ENCODE peak calls at places on chromosomes 2 and 18, in nine cellular contexts. One of them, this sample, is unnamed.

GRCh38 chr18:9094307-9095226 is 7.9 kb upstream of the NDUFV2 start:
- DNase-seq in PC-3: peak; percentile 84
- DNase-seq in HCT116: no peak
- DNase-seq in MM.1S: no peak
- DNase-seq in GM23248: peak; percentile 82
- DNase-seq in SK-N-SH: no peak
- DNase-seq in OCI-LY7: no peak
- DNase-seq in GM23338: no peak
- DNase-seq in hepatocyte: peak; percentile 27
- DNase-seq in this sample: no peak

GRCh38 chr2:181305151-181306123 is 151.7 kb upstream of the ITGA4 start:
- DNase-seq in GM23248: peak; percentile 15
- DNase-seq in HCT116: no peak
- DNase-seq in SK-N-SH: no peak
- DNase-seq in OCI-LY7: peak; percentile 93
- DNase-seq in PC-3: no peak
- DNase-seq in hepatocyte: peak; percentile 6
- DNase-seq in GM23338: peak; percentile 25
- DNase-seq in MM.1S: peak; percentile 98
- DNase-seq in this sample: no peak

GRCh38 chr2:8607591-8607990 is 74.3 kb upstream of the ID2 start:
- DNase-seq in HCT116: no peak
- DNase-seq in PC-3: peak; percentile 68
- DNase-seq in SK-N-SH: no peak
- DNase-seq in OCI-LY7: no peak
- DNase-seq in GM23248: peak; percentile 81
- DNase-seq in GM23338: no peak
- DNase-seq in hepatocyte: no peak
- DNase-seq in MM.1S: no peak
- DNase-seq in this sample: no peak

GRCh38 chr18:23784811-23785245 is 95.6 kb downstream of the LAMA3 start:
- DNase-seq in hepatocyte: no peak
- DNase-seq in HCT116: no peak
- DNase-seq in GM23338: no peak
- DNase-seq in OCI-LY7: no peak
- DNase-seq in PC-3: no peak
- DNase-seq in GM23248: peak; percentile 86
- DNase-seq in SK-N-SH: no peak
- DNase-seq in MM.1S: no peak
- DNase-seq in this sample: no peak

GRCh38 chr2:99421469-99421868 is 68.3 kb downstream of the REV1 start:
- DNase-seq in hepatocyte: no peak
- DNase-seq in MM.1S: no peak
- DNase-seq in HCT116: no peak
- DNase-seq in GM23338: no peak
- DNase-seq in OCI-LY7: no peak
- DNase-seq in SK-N-SH: no peak
- DNase-seq in PC-3: no peak
- DNase-seq in GM23248: peak; percentile 70
- DNase-seq in this sample: no peak

GRCh38 chr2:230697676-230698075 is 15.0 kb upstream of the CAB39 start:
- DNase-seq in OCI-LY7: no peak
- DNase-seq in GM23338: no peak
- DNase-seq in SK-N-SH: no peak
- DNase-seq in HCT116: peak; percentile 79
- DNase-seq in MM.1S: no peak
- DNase-seq in GM23248: no peak
- DNase-seq in PC-3: no peak
- DNase-seq in hepatocyte: no peak
- DNase-seq in this sample: no peak

GRCh38 chr2:234996467-234997270 is 44.9 kb downstream of the SH3BP4 start:
- DNase-seq in hepatocyte: no peak
- DNase-seq in PC-3: peak; percentile 20
- DNase-seq in MM.1S: no peak
- DNase-seq in GM23248: peak; percentile 48
- DNase-seq in SK-N-SH: no peak
- DNase-seq in HCT116: no peak
- DNase-seq in OCI-LY7: no peak
- DNase-seq in GM23338: peak; percentile 96
- DNase-seq in this sample: peak; percentile 90

GRCh38 chr2:28972778-28973335 is 8.2 kb upstream of the TOGARAM2 start:
- DNase-seq in HCT116: no peak
- DNase-seq in SK-N-SH: no peak
- DNase-seq in GM23248: no peak
- DNase-seq in PC-3: no peak
- DNase-seq in hepatocyte: no peak
- DNase-seq in GM23338: no peak
- DNase-seq in MM.1S: no peak
- DNase-seq in OCI-LY7: no peak
- DNase-seq in this sample: no peak

GRCh38 chr2:213085538-213085937 is 65.9 kb downstream of the IKZF2 start:
- DNase-seq in HCT116: no peak
- DNase-seq in PC-3: no peak
- DNase-seq in hepatocyte: no peak
- DNase-seq in GM23248: no peak
- DNase-seq in SK-N-SH: no peak
- DNase-seq in MM.1S: no peak
- DNase-seq in GM23338: no peak
- DNase-seq in OCI-LY7: no peak
- DNase-seq in this sample: no peak

GRCh38 chr18:13264091-13264777 is 45.7 kb downstream of the LDLRAD4 start:
- DNase-seq in HCT116: no peak
- DNase-seq in hepatocyte: peak; percentile 65
- DNase-seq in OCI-LY7: no peak
- DNase-seq in GM23248: no peak
- DNase-seq in MM.1S: no peak
- DNase-seq in GM23338: no peak
- DNase-seq in SK-N-SH: peak; percentile 49
- DNase-seq in PC-3: no peak
- DNase-seq in this sample: no peak

GRCh38 chr18:76494181-76494540 is 881 bp downstream of the ZNF516 start:
- DNase-seq in OCI-LY7: peak; percentile 37
- DNase-seq in hepatocyte: peak; percentile 70
- DNase-seq in SK-N-SH: peak; percentile 57
- DNase-seq in PC-3: no peak
- DNase-seq in HCT116: no peak
- DNase-seq in GM23248: peak; percentile 67
- DNase-seq in GM23338: peak; percentile 63
- DNase-seq in MM.1S: no peak
- DNase-seq in this sample: peak; percentile 79

GRCh38 chr18:76496200-76496890 is 1.3 kb upstream of the ZNF516 start:
- DNase-seq in hepatocyte: peak; percentile 84
- DNase-seq in OCI-LY7: peak; percentile 64
- DNase-seq in PC-3: no peak
- DNase-seq in HCT116: no peak
- DNase-seq in GM23248: peak; percentile 91
- DNase-seq in GM23338: peak; percentile 80
- DNase-seq in MM.1S: no peak
- DNase-seq in SK-N-SH: peak; percentile 67
- DNase-seq in this sample: peak; percentile 88

GRCh38 chr18:76493213-76494107 is 1.6 kb downstream of the ZNF516 start:
- DNase-seq in GM23338: peak; percentile 24
- DNase-seq in SK-N-SH: peak; percentile 33
- DNase-seq in hepatocyte: peak; percentile 70
- DNase-seq in OCI-LY7: peak; percentile 34
- DNase-seq in MM.1S: peak; percentile 48
- DNase-seq in HCT116: no peak
- DNase-seq in PC-3: no peak
- DNase-seq in GM23248: peak; percentile 67
- DNase-seq in this sample: peak; percentile 68

GRCh38 chr18:76494541-76495403 is at the start of gene ZNF516:
- DNase-seq in GM23248: peak; percentile 79
- DNase-seq in OCI-LY7: peak; percentile 70
- DNase-seq in HCT116: no peak
- DNase-seq in SK-N-SH: peak; percentile 61
- DNase-seq in hepatocyte: peak; percentile 85
- DNase-seq in MM.1S: no peak
- DNase-seq in PC-3: no peak
- DNase-seq in GM23338: peak; percentile 74
- DNase-seq in this sample: peak; percentile 87

DNA sequence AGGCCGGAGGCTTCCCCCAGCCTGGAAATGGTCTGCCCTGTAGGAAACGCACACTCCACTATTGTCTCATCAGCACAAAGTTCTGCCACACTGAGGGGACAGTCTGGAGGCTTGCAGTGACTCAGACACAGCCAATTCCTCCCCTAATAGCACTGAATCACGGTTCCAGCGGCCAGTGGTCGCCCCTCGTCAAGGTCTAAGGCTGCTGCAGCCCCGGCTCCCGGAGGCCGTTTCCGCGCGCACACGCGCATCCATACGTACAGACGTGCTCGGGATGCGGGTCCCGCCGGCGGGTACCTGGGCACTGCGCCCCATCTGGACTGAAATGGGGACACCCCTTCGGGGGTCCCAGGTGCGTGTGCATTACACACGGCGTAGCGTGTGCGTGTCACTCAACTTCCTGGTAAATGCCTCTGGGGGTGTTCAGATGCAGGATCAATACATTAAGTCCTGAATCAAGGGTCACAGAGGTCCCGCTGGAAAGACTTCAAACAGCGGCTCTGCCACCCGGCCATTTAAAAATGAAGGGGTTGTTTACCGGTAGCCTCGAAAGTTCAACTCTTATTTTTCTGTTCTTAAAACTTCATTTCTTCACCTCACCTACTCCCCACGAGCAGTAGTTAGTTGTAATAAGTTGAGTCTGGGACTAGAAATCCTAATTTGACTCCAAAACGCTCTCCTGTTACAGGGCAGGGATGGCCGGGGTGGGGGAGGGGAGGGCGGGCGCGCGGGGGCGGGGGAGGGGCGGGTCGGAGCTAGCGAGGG is 575 bp upstream of the ZNF516 start:
- DNase-seq in PC-3: no peak
- DNase-seq in SK-N-SH: peak; percentile 59
- DNase-seq in OCI-LY7: peak; percentile 72
- DNase-seq in MM.1S: peak; percentile 27
- DNase-seq in HCT116: no peak
- DNase-seq in hepatocyte: peak; percentile 69
- DNase-seq in GM23338: peak; percentile 65
- DNase-seq in GM23248: peak; percentile 79
- DNase-seq in this sample: peak; percentile 79
- TF ChIP-seq EZH2phosphoT487 in PC-3: peak; percentile 65
- TF ChIP-seq EZH2phosphoT487 in SK-N-SH: no peak
- TF ChIP-seq EZH2phosphoT487 in OCI-LY7: no peak
- TF ChIP-seq EZH2phosphoT487 in MM.1S: no peak
- TF ChIP-seq EZH2phosphoT487 in HCT116: no peak
- TF ChIP-seq EZH2phosphoT487 in hepatocyte: no peak
- TF ChIP-seq EZH2phosphoT487 in GM23338: no peak
- TF ChIP-seq EZH2phosphoT487 in GM23248: no peak
- TF ChIP-seq EZH2phosphoT487 in this sample: no peak

DNA sequence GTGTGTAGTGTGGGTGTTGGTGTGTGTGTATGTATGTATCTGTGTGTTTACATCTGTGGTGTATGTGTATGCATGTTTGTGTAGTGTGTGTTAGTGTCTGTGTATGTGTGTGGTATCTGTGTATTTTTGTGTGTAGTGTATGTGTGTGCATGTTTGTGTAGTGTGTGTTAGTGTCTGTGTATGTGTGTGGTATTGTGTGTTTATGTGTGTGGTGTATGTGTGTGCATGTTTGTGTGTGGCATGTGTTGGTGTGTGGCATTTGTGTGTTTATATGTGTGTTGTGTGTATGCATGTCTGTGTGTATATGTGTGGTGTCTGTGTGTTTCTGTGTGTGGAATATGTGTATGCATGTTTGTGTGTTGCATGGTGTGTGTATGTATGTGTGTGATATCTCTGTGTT is 96.4 kb downstream of the CMPK2 start:
- DNase-seq in SK-N-SH: no peak
- DNase-seq in hepatocyte: no peak
- DNase-seq in GM23338: no peak
- DNase-seq in MM.1S: no peak
- DNase-seq in GM23248: no peak
- DNase-seq in PC-3: no peak
- DNase-seq in OCI-LY7: no peak
- DNase-seq in HCT116: no peak
- DNase-seq in this sample: no peak
- H2AFZ ChIP-seq in SK-N-SH: no peak overlapping the region
- H2AFZ ChIP-seq in hepatocyte: no peak overlapping the region
- H2AFZ ChIP-seq in GM23338: no peak overlapping the region
- H2AFZ ChIP-seq in MM.1S: no peak overlapping the region
- H2AFZ ChIP-seq in GM23248: no peak overlapping the region
- H2AFZ ChIP-seq in PC-3: no peak overlapping the region
- H2AFZ ChIP-seq in OCI-LY7: no peak overlapping the region
- H2AFZ ChIP-seq in HCT116: no peak overlapping the region
- H2AFZ ChIP-seq in this sample: no peak overlapping the region

DNA sequence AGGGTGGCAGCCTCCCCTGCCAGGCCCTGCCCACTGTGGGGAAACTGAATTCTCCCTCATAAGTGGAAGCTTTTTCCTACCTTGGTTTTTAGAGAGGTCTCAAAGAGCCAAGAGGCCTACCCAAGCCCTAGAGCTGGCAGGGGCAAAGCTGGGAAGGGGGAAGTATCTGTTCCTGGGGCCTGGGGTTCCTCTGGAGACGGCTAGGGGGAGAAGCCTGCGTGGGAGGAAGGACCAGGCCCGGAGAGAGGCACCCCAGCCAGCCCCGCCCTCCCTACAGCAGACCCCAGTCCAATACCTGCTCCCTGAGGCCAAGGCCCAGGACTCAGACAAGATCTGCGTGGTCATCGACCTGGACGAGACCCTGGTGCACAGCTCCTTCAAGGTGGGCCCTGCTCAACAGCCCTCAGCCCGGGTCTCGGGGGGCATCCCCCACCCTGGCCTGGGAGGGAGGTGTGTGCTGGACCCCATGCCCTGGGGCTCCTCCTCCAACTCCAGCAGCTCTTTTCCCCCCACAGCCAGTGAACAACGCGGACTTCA is 2.2 kb downstream of the CTDSP1 start:
- DNase-seq in OCI-LY7: no peak
- DNase-seq in GM23338: no peak
- DNase-seq in MM.1S: no peak
- DNase-seq in GM23248: no peak
- DNase-seq in HCT116: no peak
- DNase-seq in hepatocyte: peak; percentile 8
- DNase-seq in SK-N-SH: no peak
- DNase-seq in PC-3: no peak
- DNase-seq in this sample: no peak
- H3K4me1 ChIP-seq in OCI-LY7: peaks cover 66% of the 10 kb centered on the region
- H3K4me1 ChIP-seq in GM23338: peaks cover 24% of the 10 kb centered on the region
- H3K4me1 ChIP-seq in MM.1S: peaks cover 27% of the 10 kb centered on the region
- H3K4me1 ChIP-seq in GM23248: peaks cover 24% of the 10 kb centered on the region
- H3K4me1 ChIP-seq in HCT116: peaks cover 52% of the 10 kb centered on the region
- H3K4me1 ChIP-seq in hepatocyte: peaks cover 50% of the 10 kb centered on the region
- H3K4me1 ChIP-seq in SK-N-SH: peaks cover 35% of the 10 kb centered on the region
- H3K4me1 ChIP-seq in PC-3: peaks cover 43% of the 10 kb centered on the region
- H3K4me1 ChIP-seq in this sample: peaks cover 27% of the 10 kb centered on the region

DNA sequence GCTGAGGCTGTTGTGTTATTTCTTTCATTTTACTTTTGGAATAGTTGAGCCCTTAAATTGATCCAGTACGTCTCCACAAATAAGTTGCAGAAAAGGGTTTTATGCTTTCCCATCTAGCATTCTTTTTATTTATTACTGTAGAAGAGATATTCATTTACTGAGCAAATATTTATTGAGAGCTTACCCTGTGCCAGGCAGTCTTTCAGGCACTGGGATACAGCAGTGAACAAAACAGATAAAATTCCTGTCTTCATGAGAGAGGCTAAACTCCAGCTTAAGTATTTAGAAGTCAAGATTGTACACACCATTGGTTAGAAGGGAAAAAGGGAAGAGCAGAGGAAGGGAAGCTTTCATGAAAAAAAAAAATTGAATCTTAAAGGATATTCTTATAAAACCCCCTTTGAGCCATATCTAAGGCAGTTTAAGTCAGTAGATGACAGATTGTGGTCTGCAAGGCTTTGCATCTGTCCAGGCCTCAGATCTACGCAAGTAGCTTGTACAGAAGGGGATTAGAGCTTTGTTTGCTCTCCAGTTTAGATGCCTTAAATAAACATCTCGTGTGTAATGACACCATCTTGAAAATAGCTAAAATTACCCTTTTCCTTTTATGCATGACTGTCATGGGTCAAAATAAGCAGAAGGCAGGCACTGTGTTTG is 58.3 kb downstream of the MYO1B start:
- DNase-seq in MM.1S: no peak
- DNase-seq in hepatocyte: peak; percentile 48
- DNase-seq in OCI-LY7: no peak
- DNase-seq in GM23248: no peak
- DNase-seq in PC-3: no peak
- DNase-seq in SK-N-SH: no peak
- DNase-seq in HCT116: no peak
- DNase-seq in GM23338: no peak
- DNase-seq in this sample: no peak
- TF ChIP-seq EZH2phosphoT487 in MM.1S: no peak
- TF ChIP-seq EZH2phosphoT487 in hepatocyte: peak; percentile 97
- TF ChIP-seq EZH2phosphoT487 in OCI-LY7: no peak
- TF ChIP-seq EZH2phosphoT487 in GM23248: no peak
- TF ChIP-seq EZH2phosphoT487 in PC-3: no peak
- TF ChIP-seq EZH2phosphoT487 in SK-N-SH: no peak
- TF ChIP-seq EZH2phosphoT487 in HCT116: no peak
- TF ChIP-seq EZH2phosphoT487 in GM23338: no peak
- TF ChIP-seq EZH2phosphoT487 in this sample: no peak

This sample was measured in neural progenitor cell.